ENCODE peak calls at places on chromosomes 16 and 17, in six cellular contexts. B, P, H, A, E and D are unnamed samples.

GRCh38 chr17:82015311-82015971 is 7.2 kb downstream of the CENPX start:
- DNase-seq in H (no peak), B (no peak), E (no peak), A (no peak), P (no peak), D (no peak)

GRCh38 chr17:68587026-68587425 is 14.1 kb downstream of the FAM20A start:
- DNase-seq in H (no peak), B (no peak), A (no peak), P (no peak), E (no peak), D (no peak)

GRCh38 chr16:9258423-9259051 is 167.1 kb downstream of the HAPSTR1 start:
- DNase-seq in E (peak), A (peak), P (no peak), H (peak), B (no peak), D (peak)

GRCh38 chr17:81967533-81968395 is 6.8 kb upstream of the NOTUM start:
- DNase-seq in E (no peak), B (peak), P (peak), H (peak), A (peak), D (no peak)

GRCh38 chr16:15928261-15929104 is 20.9 kb upstream of the ABCC1 start:
- DNase-seq in H (no peak), A (no peak), P (no peak), E (no peak), B (no peak), D (no peak)

GRCh38 chr16:29900102-29900887 is at the start of gene ASPHD1:
- DNase-seq in A (peak), E (peak), H (peak), B (peak), P (peak), D (peak)

GRCh38 chr16:52499061-52499460 is 47.9 kb downstream of the TOX3 start:
- DNase-seq in A (no peak), P (no peak), E (no peak), H (no peak), B (no peak), D (no peak)

GRCh38 chr16:4306439-4307214 is 9.2 kb upstream of the GLIS2 start:
- DNase-seq in E (no peak), A (peak), H (no peak), P (peak), B (no peak), D (no peak)

GRCh38 chr17:33680479-33680878 is 387.4 kb upstream of the ASIC2 start:
- DNase-seq in B (no peak), H (no peak), E (no peak), P (no peak), A (no peak), D (no peak)

GRCh38 chr16:7366041-7366440 is 33.4 kb downstream of the RBFOX1 start:
- DNase-seq in A (no peak), E (no peak), B (no peak), P (no peak), H (no peak), D (no peak)

GRCh38 chr16:61024180-61024900 is 1011.9 kb downstream of the CDH8 start:
- DNase-seq in H (no peak), P (no peak), B (no peak), A (no peak), E (no peak), D (no peak)

GRCh38 chr16:735982-736453 is 4.8 kb downstream of the CIAO3 start:
- DNase-seq in A (peak), P (peak), H (no peak), E (no peak), B (no peak), D (no peak)

GRCh38 chr17:75207760-75208159 is 2.3 kb downstream of the NUP85 start:
- DNase-seq in E (no peak), H (no peak), B (no peak), A (no peak), P (no peak), D (no peak)

GRCh38 chr16:53282975-53283946 is 151.0 kb upstream of the RBL2 start:
- DNase-seq in H (peak), P (no peak), B (no peak), E (peak), A (no peak), D (peak)

GRCh38 chr17:63480826-63481487 is 4.1 kb downstream of the ACE start:
- DNase-seq in B (no peak), H (no peak), P (no peak), A (no peak), E (no peak), D (no peak)

GRCh38 chr17:4498461-4499397 is at the start of gene SPNS2:
- DNase-seq in H (peak), A (peak), E (peak), P (peak), B (peak), D (peak)

GRCh38 chr16:86118467-86119307 is 219.7 kb downstream of the IRF8 start:
- DNase-seq in H (no peak), A (no peak), P (no peak), B (no peak), E (no peak), D (no peak)

GRCh38 chr16:5465714-5466113 is 368.1 kb upstream of the EEF2KMT start:
- DNase-seq in E (no peak), H (no peak), P (no peak), B (no peak), A (no peak), D (no peak)

GRCh38 chr16:85200471-85201278 is 88.4 kb upstream of the CIBAR2 start:
- DNase-seq in E (no peak), B (no peak), P (no peak), A (no peak), H (no peak), D (no peak)

GRCh38 chr17:80219013-80219776 is 938 bp downstream of the SGSH start:
- DNase-seq in H (peak), P (peak), A (peak), B (peak), E (peak), D (peak)

GRCh38 chr16:7545251-7545650 is 212.6 kb downstream of the RBFOX1 start:
- DNase-seq in B (no peak), P (no peak), E (no peak), H (no peak), A (no peak), D (no peak)

GRCh38 chr17:80872999-80873951 is 118.4 kb upstream of the CHMP6 start:
- DNase-seq in B (peak), P (no peak), H (no peak), E (no peak), A (no peak), D (no peak)

GRCh38 chr16:23508589-23509440 is 1.5 kb downstream of the GGA2 start:
- DNase-seq in B (peak), P (no peak), E (peak), A (peak), H (no peak), D (peak)

GRCh38 chr16:48184681-48185080 is 28.9 kb upstream of the ABCC12 start:
- DNase-seq in E (no peak), P (no peak), A (no peak), H (no peak), B (no peak), D (no peak)

GRCh38 chr17:74946641-74947040 is 10.9 kb downstream of the OTOP3 start:
- DNase-seq in P (no peak), B (no peak), A (no peak), E (no peak), H (no peak), D (no peak)

GRCh38 chr17:66712453-66712852 is 122.5 kb upstream of the CACNG5 start:
- DNase-seq in A (no peak), H (no peak), B (peak), P (no peak), E (no peak), D (no peak)

GRCh38 chr17:19703776-19704371 is 12.5 kb downstream of the SLC47A2 start:
- DNase-seq in B (peak), H (no peak), E (no peak), P (no peak), A (no peak), D (no peak)

GRCh38 chr17:81382851-81383250 is 12.4 kb upstream of the BAHCC1 start:
- DNase-seq in H (no peak), B (no peak), E (no peak), A (no peak), P (no peak), D (no peak)

GRCh38 chr16:15953477-15953876 is 4.1 kb downstream of the ABCC1 start:
- DNase-seq in E (no peak), A (no peak), H (no peak), P (no peak), B (no peak), D (no peak)

GRCh38 chr16:56851671-56852400 is 13.2 kb upstream of the SLC12A3 start:
- DNase-seq in H (no peak), A (no peak), P (no peak), E (peak), B (peak), D (peak)

GRCh38 chr16:3951861-3952332 is 71.4 kb upstream of the CREBBP start:
- DNase-seq in A (no peak), P (no peak), H (peak), B (no peak), E (no peak), D (no peak)

GRCh38 chr17:49365667-49366066 is 3.6 kb upstream of the ZNF652 start:
- DNase-seq in E (peak), H (peak), P (peak), B (no peak), A (no peak), D (no peak)

GRCh38 chr17:78129385-78130079 is 977 bp upstream of the TMC6 start:
- DNase-seq in H (no peak), A (peak), B (no peak), E (no peak), P (no peak), D (no peak)

GRCh38 chr17:58264407-58265103 is 16.2 kb downstream of the MPO start:
- DNase-seq in A (no peak), E (no peak), P (no peak), H (no peak), B (no peak), D (no peak)

GRCh38 chr17:77460514-77461046 is 319.8 kb downstream of the SEC14L1 start:
- DNase-seq in B (no peak), H (no peak), P (no peak), E (no peak), A (peak), D (no peak)

GRCh38 chr17:79064026-79064425 is 10.6 kb upstream of the ENGASE start:
- DNase-seq in E (no peak), A (no peak), B (peak), P (no peak), H (no peak), D (no peak)

GRCh38 chr16:55487048-55487803 is 8.2 kb downstream of the MMP2 start:
- DNase-seq in E (no peak), A (no peak), H (no peak), P (no peak), B (peak), D (no peak)

GRCh38 chr17:41522301-41523224 is 3.9 kb upstream of the KRT15 start:
- DNase-seq in E (no peak), H (no peak), B (no peak), P (no peak), A (no peak), D (no peak)

GRCh38 chr17:3993493-3994220 is 29.4 kb upstream of the ATP2A3 start:
- DNase-seq in A (no peak), E (no peak), P (no peak), B (peak), H (no peak), D (peak)